ENCODE peak calls at places on chromosome 17, in six cellular contexts. O, L, X, V, J and Z are unnamed samples.

GRCh38 chr17:47280072-47280811 is 26.6 kb downstream of the ITGB3 start:
- DNase-seq in O (no peak), L (no peak), X (no peak), V (peak; percentile 40), J (peak; percentile 35), Z (no peak)

GRCh38 chr17:61135782-61136181 is 263.9 kb upstream of the TBX2 start:
- DNase-seq in O (no peak), L (no peak), X (no peak), V (no peak), J (no peak), Z (no peak)

GRCh38 chr17:7720125-7720524 is 2.6 kb downstream of the DNAH2 start:
- DNase-seq in O (no peak), L (no peak), X (no peak), V (no peak), J (no peak), Z (no peak)

GRCh38 chr17:9488556-9488955 is 87.1 kb downstream of the STX8 start:
- DNase-seq in O (no peak), L (no peak), X (no peak), V (no peak), J (no peak), Z (no peak)

GRCh38 chr17:22669721-22670120 is 977.4 kb downstream of the KCNJ18 start:
- DNase-seq in O (no peak), L (no peak), X (no peak), V (no peak), J (no peak), Z (no peak)

GRCh38 chr17:49508061-49508865 is 13.2 kb downstream of the NGFR start:
- DNase-seq in O (no peak), L (peak; percentile 90), X (peak; percentile 86), V (peak; percentile 58), J (no peak), Z (no peak)

GRCh38 chr17:7858487-7858832 is 657 bp downstream of the CYB5D1 start:
- DNase-seq in O (no peak), L (no peak), X (peak; percentile 80), V (peak; percentile 58), J (peak; percentile 50), Z (no peak)

GRCh38 chr17:40063034-40063765 is 435 bp downstream of the THRA start:
- DNase-seq in O (no peak), L (no peak), X (peak; percentile 92), V (peak; percentile 37), J (peak; percentile 40), Z (no peak)

GRCh38 chr17:14922421-14922820 is 342.7 kb downstream of the PMP22 start:
- DNase-seq in O (no peak), L (no peak), X (no peak), V (peak; percentile 45), J (peak; percentile 29), Z (no peak)

GRCh38 chr17:48030531-48030930 is 7.1 kb downstream of the COPZ2 start:
- DNase-seq in O (no peak), L (no peak), X (no peak), V (peak; percentile 56), J (no peak), Z (no peak)

GRCh38 chr17:15432807-15433547 is 34.4 kb downstream of the CDRT4 start:
- DNase-seq in O (no peak), L (no peak), X (no peak), V (peak; percentile 85), J (peak; percentile 81), Z (no peak)

GRCh38 chr17:40307001-40307690 is 1.8 kb upstream of the RARA start:
- DNase-seq in O (no peak), L (no peak), X (peak; percentile 65), V (peak; percentile 84), J (no peak), Z (no peak)

GRCh38 chr17:14622622-14623101 is 321.8 kb downstream of the HS3ST3B1 start:
- DNase-seq in O (no peak), L (peak; percentile 21), X (no peak), V (peak; percentile 2), J (no peak), Z (no peak)

GRCh38 chr17:62737513-62737912 is 70.6 kb downstream of the MARCHF10 start:
- DNase-seq in O (no peak), L (no peak), X (no peak), V (no peak), J (no peak), Z (no peak)

GRCh38 chr17:70110443-70110880 is 35.4 kb downstream of the KCNJ16 start:
- DNase-seq in O (no peak), L (no peak), X (no peak), V (peak; percentile 31), J (peak; percentile 67), Z (no peak)

GRCh38 chr17:48505788-48506187 is 25.0 kb downstream of the HOXB1 start:
- DNase-seq in O (peak; percentile 32), L (no peak), X (no peak), V (peak; percentile 94), J (peak; percentile 92), Z (peak; percentile 42)

GRCh38 chr17:8668181-8668740 is 37.7 kb upstream of the MYH10 start:
- DNase-seq in O (no peak), L (no peak), X (no peak), V (no peak), J (peak; percentile 79), Z (no peak)

GRCh38 chr17:51352798-51353197 is 92.5 kb downstream of the UTP18 start:
- DNase-seq in O (no peak), L (no peak), X (no peak), V (no peak), J (no peak), Z (no peak)

GRCh38 chr17:64491034-64491860 is 5.6 kb downstream of the POLG2 start:
- DNase-seq in O (no peak), L (no peak), X (no peak), V (peak; percentile 25), J (peak; percentile 74), Z (no peak)

GRCh38 chr17:50445730-50446305 is 19.8 kb downstream of the ACSF2 start:
- DNase-seq in O (no peak), L (no peak), X (no peak), V (no peak), J (no peak), Z (no peak)

GRCh38 chr17:11935734-11936406 is 61.4 kb downstream of the ZNF18 start:
- DNase-seq in O (no peak), L (peak; percentile 38), X (peak; percentile 74), V (peak; percentile 6), J (peak; percentile 68), Z (peak; percentile 57)

GRCh38 chr17:44840936-44841335 is 6.7 kb upstream of the HIGD1B start:
- DNase-seq in O (no peak), L (no peak), X (no peak), V (no peak), J (no peak), Z (no peak)

GRCh38 chr17:3771140-3771539 is 29.8 kb downstream of the ITGAE start:
- DNase-seq in O (no peak), L (no peak), X (peak; percentile 26), V (no peak), J (no peak), Z (no peak)

GRCh38 chr17:48915459-48916282 is 7.5 kb downstream of the UBE2Z start:
- DNase-seq in O (peak; percentile 24), L (no peak), X (no peak), V (peak; percentile 84), J (peak; percentile 87), Z (no peak)

GRCh38 chr17:13415877-13416416 is 185.8 kb downstream of the HS3ST3A1 start:
- DNase-seq in O (no peak), L (peak; percentile 14), X (no peak), V (peak; percentile 51), J (peak; percentile 74), Z (peak; percentile 91)

GRCh38 chr17:82592751-82593589 is 55.3 kb downstream of the WDR45B start:
- DNase-seq in O (peak; percentile 58), L (peak; percentile 81), X (peak; percentile 82), V (peak; percentile 75), J (peak; percentile 82), Z (peak; percentile 70)

DNA sequence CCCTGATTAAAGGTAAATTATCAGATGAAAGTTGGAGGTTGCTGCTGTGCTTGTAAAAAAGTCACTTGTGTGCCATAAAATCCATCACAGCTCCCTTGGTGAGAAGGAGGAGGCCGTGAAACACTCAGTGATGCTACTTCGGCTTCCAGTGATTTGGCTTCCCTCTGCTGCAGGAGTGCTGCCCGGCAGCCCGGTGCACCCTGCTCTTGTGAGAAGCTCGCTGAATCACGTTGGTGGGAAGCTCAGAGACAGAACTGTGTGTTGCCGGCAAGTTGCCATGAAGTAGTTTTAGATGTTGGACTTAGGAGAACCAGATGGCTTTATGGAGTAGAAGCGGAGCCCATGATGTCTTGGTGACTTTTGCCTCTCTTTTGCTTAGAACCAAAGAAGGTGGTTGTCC is 33.3 kb downstream of the MSI2 start:
- DNase-seq in O (no peak), L (no peak), X (no peak), V (no peak), J (no peak), Z (no peak)
- H3K4me3 ChIP-seq in O (no peak overlapping the region), L (no peak overlapping the region), X (no peak overlapping the region), V (no peak overlapping the region), J (no peak overlapping the region), Z (no peak overlapping the region)

GRCh38 chr17:29369831-29370735 is 20.1 kb upstream of the TAOK1 start:
- DNase-seq in O (peak; percentile 31), L (peak; percentile 57), X (peak; percentile 67), V (peak; percentile 79), J (peak; percentile 87), Z (peak; percentile 64)
- H3K4me3 ChIP-seq in O (no peak overlapping the region), L (no peak overlapping the region), X (no peak overlapping the region), V (peak overlapping the region; percentile 36), J (peak overlapping the region; percentile 8), Z (no peak overlapping the region)

GRCh38 chr17:79779661-79780365 is 1.9 kb downstream of the CBX2 start:
- DNase-seq in O (no peak), L (no peak), X (peak; percentile 30), V (no peak), J (no peak), Z (no peak)

GRCh38 chr17:79779088-79779529 is 1.2 kb downstream of the CBX2 start:
- DNase-seq in O (no peak), L (no peak), X (peak; percentile 80), V (no peak), J (no peak), Z (no peak)

GRCh38 chr17:79777844-79778503 is at the start of gene CBX2:
- DNase-seq in O (peak; percentile 71), L (peak; percentile 61), X (peak; percentile 100), V (peak; percentile 53), J (peak; percentile 60), Z (no peak)

GRCh38 chr17:79777166-79777843 is 643 bp upstream of the CBX2 start:
- DNase-seq in O (no peak), L (no peak), X (peak; percentile 71), V (peak; percentile 40), J (peak; percentile 53), Z (no peak)

DNA sequence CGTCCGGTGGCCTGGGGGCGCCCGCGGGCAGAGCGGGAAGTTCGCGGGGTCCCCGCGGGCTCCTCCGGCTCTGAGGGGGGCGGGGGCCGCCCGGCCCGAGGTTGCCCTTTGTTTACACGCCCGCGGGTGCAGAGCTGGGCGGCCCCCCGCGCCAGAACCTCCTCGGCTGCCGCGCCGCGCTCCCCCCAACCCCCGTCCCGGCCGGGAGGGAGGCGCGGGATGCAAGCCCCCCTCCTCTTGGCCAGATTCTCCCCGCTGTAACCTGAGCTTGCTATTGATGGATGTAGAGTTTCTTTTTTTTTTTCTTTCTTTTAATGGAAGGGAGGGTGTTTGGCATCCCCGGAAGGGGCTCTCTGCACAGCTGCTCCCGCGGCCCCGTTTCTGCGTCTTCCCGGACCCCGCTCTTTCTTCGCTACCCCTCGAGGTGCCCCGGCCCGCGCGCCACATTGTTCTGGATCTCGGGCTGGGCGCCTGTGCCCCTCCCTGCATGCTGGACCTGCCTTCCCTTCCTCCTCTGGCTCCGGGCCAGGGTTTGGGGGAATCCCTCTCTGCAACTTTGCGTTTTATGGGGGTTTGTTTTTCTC is 648 bp downstream of the CBX2 start:
- DNase-seq in O (no peak), L (no peak), X (peak; percentile 93), V (no peak), J (no peak), Z (no peak)
- H3K4me3 ChIP-seq in O (peak overlapping the region; percentile 42), L (peak overlapping the region; percentile 54), X (peak overlapping the region; percentile 96), V (peak overlapping the region; percentile 20), J (peak overlapping the region; percentile 57), Z (peak overlapping the region; percentile 78)

GRCh38 chr17:31581491-31581890 is 190.0 kb downstream of the RAB11FIP4 start:
- DNase-seq in O (no peak), L (no peak), X (no peak), V (peak; percentile 49), J (no peak), Z (peak; percentile 44)
- H3K4me3 ChIP-seq in O (no peak overlapping the region), L (no peak overlapping the region), X (no peak overlapping the region), V (no peak overlapping the region), J (peak overlapping the region; percentile 12), Z (no peak overlapping the region)